ENCODE peak calls at places on chromosomes 11 and 22, in four cellular contexts. F, O, G and Z are unnamed samples.

GRCh38 chr22:20542736-20543135 is 35.3 kb downstream of the MED15 start:
- DNase-seq in F (no peak), O (no peak), G (no peak), Z (no peak)

GRCh38 chr11:116233581-116233980 is 539.2 kb downstream of the BUD13 start:
- DNase-seq in F (no peak), O (no peak), G (no peak), Z (no peak)

GRCh38 chr11:134047586-134047999 is 21.3 kb upstream of the JAM3 start:
- DNase-seq in F (no peak), O (no peak), G (no peak), Z (no peak)

GRCh38 chr11:70906101-70906500 is 346.3 kb downstream of the SHANK2 start:
- DNase-seq in F (no peak), O (no peak), G (no peak), Z (no peak)

GRCh38 chr11:61124574-61125309 is 22.5 kb downstream of the CD5 start:
- DNase-seq in F (no peak), O (no peak), G (no peak), Z (no peak)

GRCh38 chr11:69257838-69258658 is 35.9 kb upstream of the MYEOV start:
- DNase-seq in F (no peak), O (no peak), G (peak; percentile 61), Z (peak; percentile 42)

GRCh38 chr11:68006606-68007166 is 2.8 kb upstream of the UNC93B1 start:
- DNase-seq in F (no peak), O (no peak), G (no peak), Z (no peak)

GRCh38 chr11:106061936-106062591 is 15.1 kb downstream of the KBTBD3 start:
- DNase-seq in F (no peak), O (no peak), G (no peak), Z (no peak)

GRCh38 chr11:119307219-119307618 is 9.7 kb downstream of the MCAM start:
- DNase-seq in F (no peak), O (no peak), G (no peak), Z (no peak)

GRCh38 chr11:9639985-9640384 is 23.9 kb upstream of the SWAP70 start:
- DNase-seq in F (no peak), O (no peak), G (no peak), Z (no peak)

GRCh38 chr22:25357606-25358420 is 138.4 kb downstream of the CRYBB2 start:
- DNase-seq in F (no peak), O (no peak), G (no peak), Z (no peak)

GRCh38 chr11:111793863-111794262 is 27.7 kb upstream of the PPP2R1B start:
- DNase-seq in F (no peak), O (no peak), G (no peak), Z (no peak)

GRCh38 chr22:37153901-37154300 is 4.2 kb upstream of the IL2RB start:
- DNase-seq in F (no peak), O (no peak), G (no peak), Z (no peak)

GRCh38 chr22:19654338-19654922 is 59.9 kb upstream of the SEPTIN5 start:
- DNase-seq in F (no peak), O (no peak), G (no peak), Z (no peak)

GRCh38 chr22:27792452-27793165 is 8.9 kb downstream of the MN1 start:
- DNase-seq in F (no peak), O (no peak), G (no peak), Z (no peak)

GRCh38 chr11:126581871-126582270 is 226.4 kb downstream of the ST3GAL4 start:
- DNase-seq in F (no peak), O (no peak), G (no peak), Z (no peak)

GRCh38 chr11:44443836-44444769 is 121.4 kb upstream of the CD82 start:
- DNase-seq in F (no peak), O (no peak), G (no peak), Z (no peak)

GRCh38 chr22:26857169-26857568 is 199.8 kb downstream of the MIAT start:
- DNase-seq in F (no peak), O (no peak), G (no peak), Z (no peak)

GRCh38 chr11:1803246-1803645 is 31.5 kb upstream of the SYT8 start:
- DNase-seq in F (no peak), O (no peak), G (no peak), Z (no peak)

GRCh38 chr11:416051-416756 is 1.4 kb upstream of the SIGIRR start:
- DNase-seq in F (no peak), O (no peak), G (no peak), Z (no peak)

GRCh38 chr11:45095691-45096010 is 50.8 kb upstream of the PRDM11 start:
- DNase-seq in F (no peak), O (no peak), G (no peak), Z (no peak)

GRCh38 chr11:134537941-134538340 is 125.9 kb upstream of the B3GAT1 start:
- DNase-seq in F (no peak), O (no peak), G (no peak), Z (no peak)

GRCh38 chr11:34178422-34178821 is 73.0 kb downstream of the NAT10 start:
- DNase-seq in F (no peak), O (no peak), G (no peak), Z (no peak)

GRCh38 chr11:34176980-34177319 is 71.5 kb downstream of the NAT10 start:
- DNase-seq in F (no peak), O (no peak), G (no peak), Z (no peak)

GRCh38 chr11:34175284-34176019 is 70.0 kb downstream of the NAT10 start:
- DNase-seq in F (no peak), O (no peak), G (no peak), Z (no peak)

GRCh38 chr11:34173050-34173449 is 67.6 kb downstream of the NAT10 start:
- DNase-seq in F (no peak), O (no peak), G (no peak), Z (no peak)

DNA sequence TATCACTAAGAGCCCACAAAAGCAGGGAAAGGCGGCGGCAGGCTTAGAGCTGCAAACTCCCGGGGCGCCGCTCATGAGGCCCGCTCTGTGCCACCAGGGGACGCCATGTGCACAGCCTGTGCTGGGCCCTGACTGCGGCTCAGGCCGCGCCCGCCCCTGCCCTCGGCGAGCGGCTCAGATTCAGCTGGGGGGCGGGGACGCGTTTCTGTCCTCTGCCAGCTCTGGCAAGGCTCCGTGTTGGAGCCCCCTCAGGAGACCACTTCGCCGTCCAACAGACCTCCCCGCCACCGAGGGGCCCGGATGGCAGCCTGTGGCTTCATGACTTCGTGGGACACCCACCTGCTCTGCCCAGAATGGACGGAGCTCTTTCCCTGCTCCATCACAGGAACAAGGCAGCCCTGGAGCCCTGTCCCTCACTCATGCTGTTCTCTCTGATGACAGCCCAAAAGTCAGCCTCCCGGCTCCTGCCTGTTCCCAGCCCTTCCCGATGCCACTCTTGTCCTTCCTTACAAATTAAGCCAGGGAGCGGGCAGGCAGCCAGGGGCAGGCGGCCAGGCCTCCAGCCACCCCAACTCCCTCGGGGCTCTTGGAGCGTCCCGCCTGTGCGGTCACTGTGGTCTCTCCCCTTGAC is 69.1 kb downstream of the NAT10 start:
- DNase-seq in F (peak; percentile 33), O (peak; percentile 91), G (peak; percentile 92), Z (peak; percentile 90)
- TF ChIP-seq CTCF in F (peak; percentile 94), O (peak; percentile 90), G (peak; percentile 98), Z (peak; percentile 99)

GRCh38 chr22:31243339-31244043 is 31.4 kb downstream of the LIMK2 start:
- DNase-seq in F (no peak), O (no peak), G (no peak), Z (no peak)
- TF ChIP-seq CTCF in F (no peak), O (no peak), G (no peak), Z (no peak)

GRCh38 chr11:15613799-15614198 is 499.1 kb downstream of the INSC start:
- DNase-seq in F (no peak), O (no peak), G (no peak), Z (no peak)
- TF ChIP-seq CTCF in F (no peak), O (no peak), G (no peak), Z (no peak)

GRCh38 chr11:58900479-58901420 is 38.5 kb upstream of the GLYATL1 start:
- DNase-seq in F (peak; percentile 66), O (peak; percentile 87), G (peak; percentile 66), Z (peak; percentile 54)
- TF ChIP-seq CTCF in F (peak; percentile 72), O (peak; percentile 68), G (peak; percentile 71), Z (peak; percentile 53)

GRCh38 chr11:65438257-65439151 is 15.9 kb downstream of the NEAT1 start:
- DNase-seq in F (no peak), O (no peak), G (no peak), Z (no peak)

GRCh38 chr11:65435981-65436411 is 13.4 kb downstream of the NEAT1 start:
- DNase-seq in F (no peak), O (no peak), G (no peak), Z (no peak)

GRCh38 chr11:65439331-65440181 is 17.0 kb downstream of the NEAT1 start:
- DNase-seq in F (no peak), O (no peak), G (no peak), Z (no peak)

GRCh38 chr11:65436412-65437032 is 13.9 kb downstream of the NEAT1 start:
- DNase-seq in F (no peak), O (no peak), G (no peak), Z (no peak)

DNA sequence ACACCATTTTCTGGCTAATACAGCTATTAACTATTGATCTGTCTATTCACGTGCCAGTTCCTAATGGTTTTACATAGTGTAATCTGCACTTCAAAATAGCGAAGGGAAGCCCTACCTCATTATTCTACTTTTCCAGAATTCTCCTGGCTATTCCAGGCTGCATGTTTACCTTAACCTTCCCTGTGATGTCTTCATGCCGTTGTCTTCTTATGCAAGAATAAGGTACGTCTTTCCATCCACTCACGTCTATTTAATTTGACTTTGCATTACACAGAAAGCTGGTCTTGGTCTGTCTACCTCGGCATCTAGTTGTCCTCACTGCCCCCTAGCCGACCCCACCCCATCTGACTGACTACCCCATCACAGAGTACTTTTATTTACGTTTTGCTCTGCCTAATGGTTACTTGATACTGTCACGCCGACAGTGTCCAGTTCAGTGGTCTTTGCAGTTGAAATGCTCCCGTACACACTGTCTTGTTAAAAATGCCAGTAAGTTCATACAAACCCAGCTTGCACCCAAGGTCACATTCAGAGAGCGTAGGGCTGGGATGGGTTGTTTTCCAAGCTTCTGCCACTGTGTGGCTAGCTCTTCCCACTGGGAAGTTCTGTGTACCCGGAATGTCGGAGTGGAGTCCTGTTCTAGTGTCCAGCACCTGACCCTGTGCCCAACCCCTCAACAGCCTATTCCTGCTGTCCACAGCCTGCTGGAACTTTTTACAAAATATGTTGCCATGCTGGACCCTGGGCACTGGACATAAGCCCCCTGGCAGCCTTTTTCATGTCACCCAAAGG is 15.0 kb downstream of the NEAT1 start:
- DNase-seq in F (no peak), O (peak; percentile 3), G (no peak), Z (no peak)
- TF ChIP-seq CTCF in F (no peak), O (no peak), G (no peak), Z (no peak)

GRCh38 chr11:13145461-13145860 is 132.1 kb upstream of the BMAL1 start:
- DNase-seq in F (no peak), O (no peak), G (no peak), Z (no peak)
- TF ChIP-seq CTCF in F (no peak), O (no peak), G (no peak), Z (no peak)